ENCODE peak calls at places on chromosomes 5 and 9, in six cellular contexts. V is HFFc6, L is fibroblast of lung, U is heart right ventricle, W is body of pancreas, E is HFF-Myc. B is an unnamed sample.

GRCh38 chr9:115913666-115914065 is 239.9 kb upstream of the PAPPA start:
- DNase-seq in V (peak), L (peak), U (no peak), W (no peak), E (no peak), B (no peak)

GRCh38 chr5:138635268-138635667 is 60.1 kb upstream of the HSPA9 start:
- DNase-seq in V (peak), L (peak), U (no peak), W (no peak), E (no peak), B (no peak)

GRCh38 chr5:174324680-174325079 is 279.2 kb downstream of the NSG2 start:
- DNase-seq in V (no peak), L (peak), U (no peak), W (no peak), E (no peak), B (no peak)

GRCh38 chr5:135047347-135047695 is 13.3 kb upstream of the PITX1 start:
- DNase-seq in V (no peak), L (no peak), U (no peak), W (no peak), E (no peak), B (no peak)

GRCh38 chr5:179321206-179321987 is 23.9 kb downstream of the ADAMTS2 start:
- DNase-seq in V (no peak), L (no peak), U (peak), W (no peak), E (no peak), B (no peak)

GRCh38 chr9:11233693-11234092 is 620.9 kb upstream of the PTPRD start:
- DNase-seq in V (no peak), L (no peak), U (no peak), W (peak), E (no peak), B (no peak)

GRCh38 chr5:160968480-160968879 is 116.5 kb upstream of the ATP10B start:
- DNase-seq in V (no peak), L (no peak), U (no peak), W (no peak), E (no peak), B (no peak)

GRCh38 chr5:150624334-150625163 is 15.9 kb upstream of the SYNPO start:
- DNase-seq in V (no peak), L (no peak), U (peak), W (peak), E (no peak), B (peak)

GRCh38 chr5:171484460-171484899 is 65.0 kb downstream of the FGF18 start:
- DNase-seq in V (no peak), L (peak), U (no peak), W (peak), E (no peak), B (peak)

GRCh38 chr5:55994502-55994997 is at the start of gene IL6ST:
- DNase-seq in V (peak), L (peak), U (no peak), W (no peak), E (peak), B (no peak)

GRCh38 chr9:114638441-114638840 is 19.2 kb downstream of the TEX53 start:
- DNase-seq in V (no peak), L (no peak), U (no peak), W (no peak), E (no peak), B (no peak)

GRCh38 chr5:176779537-176779936 is 30.8 kb upstream of the UNC5A start:
- DNase-seq in V (no peak), L (no peak), U (no peak), W (no peak), E (no peak), B (no peak)

GRCh38 chr9:123471843-123472570 is 116.0 kb downstream of the CRB2 start:
- DNase-seq in V (no peak), L (no peak), U (no peak), W (no peak), E (no peak), B (no peak)

GRCh38 chr5:132083065-132083678 is 9.6 kb downstream of the CSF2 start:
- DNase-seq in V (no peak), L (no peak), U (no peak), W (no peak), E (no peak), B (no peak)

GRCh38 chr5:128402506-128402905 is 135.5 kb downstream of the FBN2 start:
- DNase-seq in V (no peak), L (no peak), U (no peak), W (no peak), E (no peak), B (no peak)

GRCh38 chr5:57291903-57292302 is 118.0 kb downstream of the GPBP1 start:
- DNase-seq in V (no peak), L (no peak), U (no peak), W (no peak), E (no peak), B (no peak)

GRCh38 chr9:88659126-88659525 is 124.1 kb downstream of the NXNL2 start:
- DNase-seq in V (no peak), L (no peak), U (no peak), W (no peak), E (no peak), B (no peak)

GRCh38 chr9:88660611-88661010 is 125.6 kb downstream of the NXNL2 start:
- DNase-seq in V (peak), L (peak), U (no peak), W (no peak), E (no peak), B (no peak)

GRCh38 chr9:88658311-88658822 is 123.4 kb downstream of the NXNL2 start:
- DNase-seq in V (no peak), L (peak), U (peak), W (peak), E (no peak), B (no peak)

GRCh38 chr9:88661759-88662158 is 126.8 kb downstream of the NXNL2 start:
- DNase-seq in V (peak), L (no peak), U (no peak), W (no peak), E (no peak), B (no peak)

GRCh38 chr9:88663766-88664419 is 128.9 kb downstream of the NXNL2 start:
- DNase-seq in V (no peak), L (peak), U (no peak), W (no peak), E (no peak), B (no peak)
- TF ChIP-seq CTCF in V (no peak), L (peak), U (no peak), W (no peak), E (no peak), B (no peak)

GRCh38 chr9:137582286-137582860 is 3.6 kb upstream of the DPH7 start:
- DNase-seq in V (no peak), L (no peak), U (no peak), W (peak), E (no peak), B (no peak)
- TF ChIP-seq CTCF in V (peak), L (peak), U (peak), W (peak), E (peak), B (peak)

GRCh38 chr9:120609636-120610035 is 29.7 kb upstream of the CDK5RAP2 start:
- DNase-seq in V (no peak), L (peak), U (no peak), W (no peak), E (no peak), B (no peak)

GRCh38 chr9:120608421-120608820 is 28.5 kb upstream of the CDK5RAP2 start:
- DNase-seq in V (peak), L (peak), U (no peak), W (no peak), E (no peak), B (no peak)

GRCh38 chr9:120612218-120612617 is 32.3 kb upstream of the CDK5RAP2 start:
- DNase-seq in V (no peak), L (no peak), U (no peak), W (no peak), E (no peak), B (no peak)

GRCh38 chr9:120611690-120612068 is 31.7 kb upstream of the CDK5RAP2 start:
- DNase-seq in V (no peak), L (no peak), U (no peak), W (no peak), E (no peak), B (no peak)

DNA sequence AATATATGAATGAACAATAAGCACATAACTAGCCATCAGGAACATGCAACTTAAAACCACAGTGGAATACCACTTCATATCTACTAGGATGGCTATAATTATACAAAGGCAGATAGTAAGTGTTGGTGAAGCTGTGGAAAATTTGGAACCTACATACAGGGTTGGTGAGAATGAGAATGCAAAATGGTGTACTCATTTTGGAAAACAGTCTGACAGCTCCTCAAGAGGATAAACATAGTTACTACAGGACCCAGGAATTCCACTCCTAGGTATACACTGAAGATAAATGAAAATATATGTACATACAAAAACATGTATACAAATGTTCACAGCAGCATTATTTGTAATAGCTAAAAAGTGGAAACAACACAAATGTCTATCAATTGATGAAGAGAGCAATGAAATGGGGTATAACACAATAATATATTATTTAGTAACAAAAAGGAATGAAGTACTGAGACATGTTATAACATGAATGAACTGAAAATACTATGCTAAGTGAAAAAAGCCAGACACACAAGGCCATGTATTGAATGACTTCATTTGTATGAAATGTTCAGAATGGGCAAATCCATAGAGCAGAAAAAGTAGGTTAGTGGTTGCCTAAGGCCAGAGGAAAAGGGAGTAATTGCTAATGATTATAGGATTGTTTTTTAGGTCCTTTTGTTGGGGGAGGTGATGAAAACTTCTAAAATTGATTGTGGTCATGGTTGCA is 31.2 kb upstream of the CDK5RAP2 start:
- DNase-seq in V (no peak), L (no peak), U (no peak), W (no peak), E (no peak), B (no peak)
- TF ChIP-seq CTCF in V (peak), L (peak), U (no peak), W (no peak), E (no peak), B (peak)

GRCh38 chr9:136079916-136080246 is 15.2 kb downstream of the NACC2 start:
- DNase-seq in V (no peak), L (no peak), U (peak), W (no peak), E (no peak), B (no peak)
- TF ChIP-seq CTCF in V (no peak), L (no peak), U (no peak), W (no peak), E (no peak), B (no peak)

B was measured in GM13977.